ENCODE peak calls at places on chromosomes 4 and X, in nine cellular contexts. One of them, this sample, is unnamed.

GRCh38 chrX:45329217-45329616 is 128.5 kb upstream of the DIPK2B start:
- DNase-seq in fibroblast of the aortic adventitia: peak; percentile 25
- DNase-seq in stimulated activated CD8-positive, alpha-beta memory T cell treated with anti-CD3 and anti-CD28 coated beads, Interleukin-7, amount 100 ng/mL, for 24 hours: no peak
- DNase-seq in occipital lobe: no peak
- DNase-seq in H54: no peak
- DNase-seq in CD14-positive monocyte: no peak
- DNase-seq in sigmoid colon: no peak
- DNase-seq in SW480: no peak
- DNase-seq in ovary: no peak
- DNase-seq in this sample: no peak

GRCh38 chrX:24577091-24577490 is 70.1 kb downstream of the PCYT1B start:
- DNase-seq in fibroblast of the aortic adventitia: no peak
- DNase-seq in stimulated activated CD8-positive, alpha-beta memory T cell treated with anti-CD3 and anti-CD28 coated beads, Interleukin-7, amount 100 ng/mL, for 24 hours: no peak
- DNase-seq in occipital lobe: no peak
- DNase-seq in H54: no peak
- DNase-seq in CD14-positive monocyte: no peak
- DNase-seq in sigmoid colon: no peak
- DNase-seq in SW480: no peak
- DNase-seq in ovary: no peak
- DNase-seq in this sample: no peak

GRCh38 chr4:138163171-138163570 is 79.0 kb downstream of the SLC7A11 start:
- DNase-seq in fibroblast of the aortic adventitia: no peak
- DNase-seq in stimulated activated CD8-positive, alpha-beta memory T cell treated with anti-CD3 and anti-CD28 coated beads, Interleukin-7, amount 100 ng/mL, for 24 hours: no peak
- DNase-seq in occipital lobe: no peak
- DNase-seq in H54: no peak
- DNase-seq in CD14-positive monocyte: no peak
- DNase-seq in sigmoid colon: no peak
- DNase-seq in SW480: no peak
- DNase-seq in ovary: no peak
- DNase-seq in this sample: no peak

GRCh38 chr4:27702710-27703431 is 842.2 kb downstream of the STIM2 start:
- DNase-seq in fibroblast of the aortic adventitia: no peak
- DNase-seq in stimulated activated CD8-positive, alpha-beta memory T cell treated with anti-CD3 and anti-CD28 coated beads, Interleukin-7, amount 100 ng/mL, for 24 hours: no peak
- DNase-seq in occipital lobe: no peak
- DNase-seq in H54: no peak
- DNase-seq in CD14-positive monocyte: no peak
- DNase-seq in sigmoid colon: no peak
- DNase-seq in SW480: peak; percentile 5
- DNase-seq in ovary: no peak
- DNase-seq in this sample: no peak

GRCh38 chrX:31181377-31182038 is 109.7 kb upstream of the FTHL17 start:
- DNase-seq in fibroblast of the aortic adventitia: no peak
- DNase-seq in stimulated activated CD8-positive, alpha-beta memory T cell treated with anti-CD3 and anti-CD28 coated beads, Interleukin-7, amount 100 ng/mL, for 24 hours: no peak
- DNase-seq in occipital lobe: no peak
- DNase-seq in H54: no peak
- DNase-seq in CD14-positive monocyte: no peak
- DNase-seq in sigmoid colon: no peak
- DNase-seq in SW480: no peak
- DNase-seq in ovary: no peak
- DNase-seq in this sample: no peak

GRCh38 chr4:152605641-152606304 is 69.9 kb upstream of the FBXW7 start:
- DNase-seq in fibroblast of the aortic adventitia: peak; percentile 37
- DNase-seq in stimulated activated CD8-positive, alpha-beta memory T cell treated with anti-CD3 and anti-CD28 coated beads, Interleukin-7, amount 100 ng/mL, for 24 hours: no peak
- DNase-seq in occipital lobe: peak; percentile 26
- DNase-seq in H54: no peak
- DNase-seq in CD14-positive monocyte: no peak
- DNase-seq in sigmoid colon: no peak
- DNase-seq in SW480: peak; percentile 22
- DNase-seq in ovary: no peak
- DNase-seq in this sample: no peak

GRCh38 chr4:10715696-10716095 is 31.1 kb upstream of the CLNK start:
- DNase-seq in fibroblast of the aortic adventitia: peak; percentile 70
- DNase-seq in stimulated activated CD8-positive, alpha-beta memory T cell treated with anti-CD3 and anti-CD28 coated beads, Interleukin-7, amount 100 ng/mL, for 24 hours: no peak
- DNase-seq in occipital lobe: no peak
- DNase-seq in H54: no peak
- DNase-seq in CD14-positive monocyte: no peak
- DNase-seq in sigmoid colon: no peak
- DNase-seq in SW480: no peak
- DNase-seq in ovary: no peak
- DNase-seq in this sample: no peak

GRCh38 chr4:3709061-3709845 is 56.9 kb upstream of the ADRA2C start:
- DNase-seq in fibroblast of the aortic adventitia: no peak
- DNase-seq in stimulated activated CD8-positive, alpha-beta memory T cell treated with anti-CD3 and anti-CD28 coated beads, Interleukin-7, amount 100 ng/mL, for 24 hours: no peak
- DNase-seq in occipital lobe: no peak
- DNase-seq in H54: no peak
- DNase-seq in CD14-positive monocyte: peak; percentile 34
- DNase-seq in sigmoid colon: no peak
- DNase-seq in SW480: no peak
- DNase-seq in ovary: no peak
- DNase-seq in this sample: peak; percentile 57

GRCh38 chr4:99712530-99712929 is 54.9 kb upstream of the C4orf54 start:
- DNase-seq in fibroblast of the aortic adventitia: no peak
- DNase-seq in stimulated activated CD8-positive, alpha-beta memory T cell treated with anti-CD3 and anti-CD28 coated beads, Interleukin-7, amount 100 ng/mL, for 24 hours: no peak
- DNase-seq in occipital lobe: no peak
- DNase-seq in H54: no peak
- DNase-seq in CD14-positive monocyte: no peak
- DNase-seq in sigmoid colon: no peak
- DNase-seq in SW480: no peak
- DNase-seq in ovary: no peak
- DNase-seq in this sample: no peak

GRCh38 chr4:30721353-30722091 is 1.4 kb downstream of the PCDH7 start:
- DNase-seq in fibroblast of the aortic adventitia: peak; percentile 43
- DNase-seq in stimulated activated CD8-positive, alpha-beta memory T cell treated with anti-CD3 and anti-CD28 coated beads, Interleukin-7, amount 100 ng/mL, for 24 hours: no peak
- DNase-seq in occipital lobe: no peak
- DNase-seq in H54: no peak
- DNase-seq in CD14-positive monocyte: no peak
- DNase-seq in sigmoid colon: peak; percentile 72
- DNase-seq in SW480: no peak
- DNase-seq in ovary: peak; percentile 42
- DNase-seq in this sample: peak; percentile 71

GRCh38 chr4:88442636-88443260 is 14.2 kb upstream of the HERC5 start:
- DNase-seq in fibroblast of the aortic adventitia: no peak
- DNase-seq in stimulated activated CD8-positive, alpha-beta memory T cell treated with anti-CD3 and anti-CD28 coated beads, Interleukin-7, amount 100 ng/mL, for 24 hours: no peak
- DNase-seq in occipital lobe: no peak
- DNase-seq in H54: no peak
- DNase-seq in CD14-positive monocyte: no peak
- DNase-seq in sigmoid colon: no peak
- DNase-seq in SW480: no peak
- DNase-seq in ovary: no peak
- DNase-seq in this sample: no peak